ENCODE peak calls at places on chromosomes 3 and 15, in eight cellular contexts. W is NCI-H2081 treated with DMSO at 0.1 percent for 48 hours; C is stimulated activated CD4-positive, alpha-beta T cell treated with anti-CD3 and anti-CD28 coated beads, Interleukin-15, amount 100 ng/mL, for 1 hour; A is AG08396; L is GM10248; I is stimulated activated CD8-positive, alpha-beta memory T cell treated with anti-CD3 and anti-CD28 coated beads, Interleukin-15, amount 100 ng/mL, for 4 hours; P is lung; B is A549. Y is an unnamed sample.

GRCh38 chr3:161051856-161052255 is 53.3 kb downstream of the B3GALNT1 start:
- DNase-seq in W (no peak), C (no peak), A (no peak), L (no peak), I (no peak), P (no peak), B (no peak), Y (no peak)

GRCh38 chr3:182139627-182140357 is 428.1 kb downstream of the SOX2 start:
- DNase-seq in W (peak), C (no peak), A (no peak), L (no peak), I (no peak), P (no peak), B (no peak), Y (no peak)

GRCh38 chr3:142026333-142026732 is 123.0 kb downstream of the TFDP2 start:
- DNase-seq in W (no peak), C (no peak), A (no peak), L (no peak), I (no peak), P (no peak), B (no peak), Y (no peak)

GRCh38 chr3:16900779-16901440 is 16.2 kb downstream of the PLCL2 start:
- DNase-seq in W (no peak), C (no peak), A (no peak), L (no peak), I (no peak), P (no peak), B (no peak), Y (no peak)

GRCh38 chr3:183212565-183212964 is 40.5 kb upstream of the B3GNT5 start:
- DNase-seq in W (no peak), C (no peak), A (no peak), L (no peak), I (no peak), P (no peak), B (no peak), Y (no peak)

GRCh38 chr15:35450492-35450891 is 95.5 kb downstream of the DPH6 start:
- DNase-seq in W (no peak), C (no peak), A (peak), L (no peak), I (no peak), P (no peak), B (no peak), Y (no peak)

GRCh38 chr3:69240651-69241578 is 118.5 kb upstream of the LMOD3 start:
- DNase-seq in W (no peak), C (no peak), A (no peak), L (peak), I (no peak), P (peak), B (no peak), Y (no peak)

GRCh38 chr15:39172380-39173281 is 408.2 kb upstream of the THBS1 start:
- DNase-seq in W (no peak), C (no peak), A (peak), L (no peak), I (no peak), P (no peak), B (no peak), Y (no peak)

GRCh38 chr15:78203346-78204225 is 30.8 kb downstream of the ACSBG1 start:
- DNase-seq in W (no peak), C (no peak), A (no peak), L (no peak), I (no peak), P (no peak), B (no peak), Y (peak)

GRCh38 chr3:130699765-130700164 is 46.9 kb downstream of the PIK3R4 start:
- DNase-seq in W (peak), C (no peak), A (peak), L (peak), I (no peak), P (no peak), B (peak), Y (no peak)

GRCh38 chr3:38368238-38368637 is 21.7 kb downstream of the XYLB start:
- DNase-seq in W (no peak), C (no peak), A (no peak), L (no peak), I (no peak), P (no peak), B (no peak), Y (no peak)

GRCh38 chr15:67064607-67065530 is 533 bp upstream of the SMAD3 start:
- DNase-seq in W (no peak), C (no peak), A (no peak), L (peak), I (no peak), P (peak), B (peak), Y (peak)

GRCh38 chr3:78857494-78858111 is 910.2 kb downstream of the ROBO1 start:
- DNase-seq in W (peak), C (no peak), A (no peak), L (no peak), I (no peak), P (no peak), B (peak), Y (no peak)

GRCh38 chr3:127458698-127459097 is 131.8 kb downstream of the TPRA1 start:
- DNase-seq in W (no peak), C (no peak), A (no peak), L (peak), I (no peak), P (no peak), B (no peak), Y (no peak)

GRCh38 chr3:62252614-62253147 is 120.7 kb downstream of the FEZF2 start:
- DNase-seq in W (no peak), C (no peak), A (peak), L (no peak), I (no peak), P (no peak), B (no peak), Y (no peak)

GRCh38 chr3:51391566-51392300 is 648 bp downstream of the RBM15B start:
- DNase-seq in W (no peak), C (peak), A (peak), L (peak), I (no peak), P (no peak), B (no peak), Y (peak)

GRCh38 chr3:135762188-135762853 is 203.2 kb upstream of the PPP2R3A start:
- DNase-seq in W (no peak), C (no peak), A (no peak), L (no peak), I (no peak), P (no peak), B (no peak), Y (no peak)

GRCh38 chr3:5038243-5038642 is 59.0 kb downstream of the BHLHE40 start:
- DNase-seq in W (no peak), C (no peak), A (no peak), L (no peak), I (no peak), P (no peak), B (no peak), Y (no peak)

GRCh38 chr3:130582457-130583155 is 65.6 kb downstream of the COL6A6 start:
- DNase-seq in W (no peak), C (no peak), A (no peak), L (no peak), I (no peak), P (no peak), B (no peak), Y (no peak)

GRCh38 chr3:10426346-10427233 is 78.8 kb downstream of the ATP2B2 start:
- DNase-seq in W (no peak), C (no peak), A (no peak), L (no peak), I (no peak), P (no peak), B (no peak), Y (no peak)

GRCh38 chr3:106711650-106712049 is 665.6 kb upstream of the CCDC54 start:
- DNase-seq in W (no peak), C (no peak), A (peak), L (no peak), I (no peak), P (no peak), B (no peak), Y (no peak)

GRCh38 chr3:2343031-2343682 is 244.5 kb downstream of the CNTN4 start:
- DNase-seq in W (no peak), C (no peak), A (no peak), L (no peak), I (no peak), P (no peak), B (no peak), Y (no peak)

GRCh38 chr3:126543457-126544090 is 15.2 kb downstream of the C3orf22 start:
- DNase-seq in W (no peak), C (no peak), A (no peak), L (no peak), I (no peak), P (no peak), B (no peak), Y (no peak)

GRCh38 chr3:49132437-49133225 is at the start of gene LAMB2:
- DNase-seq in W (no peak), C (no peak), A (peak), L (no peak), I (no peak), P (peak), B (peak), Y (peak)

GRCh38 chr15:99109555-99110021 is 4.7 kb downstream of the SYNM start:
- DNase-seq in W (no peak), C (no peak), A (no peak), L (no peak), I (no peak), P (no peak), B (no peak), Y (no peak)